ENCODE peak calls at places on chromosomes 3 and 15, in six cellular contexts. E, M, L, N, D and B are unnamed samples.

GRCh38 chr3:190305406-190305805 is 16.8 kb downstream of the CLDN1 start:
- DNase-seq in L (no peak), N (no peak), M (no peak), E (no peak), D (no peak), B (no peak)

GRCh38 chr15:27587810-27588209 is 511.3 kb downstream of the OCA2 start:
- DNase-seq in N (no peak), D (no peak), L (no peak), E (peak), M (peak), B (peak)

GRCh38 chr3:128878556-128879124 is 780 bp upstream of the ACAD9 start:
- DNase-seq in E (peak), L (no peak), D (peak), M (no peak), N (peak), B (peak)

GRCh38 chr3:135491478-135491877 is 474.1 kb upstream of the PPP2R3A start:
- DNase-seq in L (no peak), D (no peak), N (no peak), E (no peak), M (peak), B (no peak)

GRCh38 chr15:45790325-45790943 is 155.6 kb downstream of the SQOR start:
- DNase-seq in D (peak), N (peak), E (peak), M (no peak), L (peak), B (peak)

GRCh38 chr15:91717811-91718210 is 135.7 kb upstream of the SLCO3A1 start:
- DNase-seq in N (no peak), L (no peak), M (no peak), E (no peak), D (no peak), B (no peak)

GRCh38 chr3:149969945-149970715 is 565 bp downstream of the PFN2 start:
- DNase-seq in E (no peak), N (peak), L (peak), D (peak), M (peak), B (peak)

GRCh38 chr15:78695046-78695671 is 54.1 kb upstream of the CHRNB4 start:
- DNase-seq in N (no peak), E (no peak), L (no peak), D (no peak), M (no peak), B (no peak)

GRCh38 chr3:106552401-106553043 is 683.7 kb upstream of the CBLB start:
- DNase-seq in L (no peak), N (no peak), D (no peak), E (no peak), M (no peak), B (no peak)

GRCh38 chr3:155243512-155243921 is 50.0 kb downstream of the STRIT1 start:
- DNase-seq in N (no peak), L (no peak), M (no peak), D (no peak), E (no peak), B (no peak)

GRCh38 chr15:91126080-91126479 is 26.0 kb downstream of the SV2B start:
- DNase-seq in E (no peak), N (no peak), D (no peak), M (no peak), L (no peak), B (no peak)

GRCh38 chr3:44894485-44894884 is 20.1 kb downstream of the TGM4 start:
- DNase-seq in M (no peak), E (no peak), D (no peak), N (no peak), L (no peak), B (no peak)

GRCh38 chr3:94185753-94186152 is 122.9 kb downstream of the NSUN3 start:
- DNase-seq in N (no peak), L (no peak), M (no peak), D (no peak), E (no peak), B (no peak)

GRCh38 chr3:183537295-183537730 is 18.2 kb downstream of the KLHL6 start:
- DNase-seq in M (no peak), D (no peak), N (no peak), L (no peak), E (no peak), B (no peak)

GRCh38 chr15:60760646-60761504 is 281.9 kb upstream of the ICE2 start:
- DNase-seq in E (no peak), M (no peak), D (no peak), N (no peak), L (no peak), B (no peak)

GRCh38 chr3:94115482-94115881 is 52.6 kb downstream of the NSUN3 start:
- DNase-seq in N (peak), M (no peak), D (no peak), E (peak), L (peak), B (peak)

GRCh38 chr3:49779378-49780079 is 6.8 kb downstream of the IP6K1 start:
- DNase-seq in D (no peak), M (no peak), N (no peak), E (no peak), L (no peak), B (no peak)

GRCh38 chr3:107798381-107798780 is 275.6 kb downstream of the BBX start:
- DNase-seq in E (no peak), L (no peak), M (no peak), D (no peak), N (no peak), B (no peak)

GRCh38 chr3:62777130-62777529 is 98.1 kb downstream of the CADPS start:
- DNase-seq in D (no peak), N (no peak), M (no peak), L (no peak), E (no peak), B (no peak)

GRCh38 chr15:81108427-81108826 is 25.6 kb upstream of the CFAP161 start:
- DNase-seq in L (no peak), N (peak), M (no peak), D (no peak), E (peak), B (no peak)

GRCh38 chr3:78154521-78155186 is 1114.8 kb downstream of the ROBO2 start:
- DNase-seq in L (no peak), D (no peak), E (no peak), M (no peak), N (no peak), B (no peak)

GRCh38 chr3:55885721-55886120 is 398.6 kb upstream of the WNT5A start:
- DNase-seq in E (no peak), L (no peak), N (no peak), M (no peak), D (no peak), B (no peak)

GRCh38 chr3:10505050-10505790 is at the start of gene ATP2B2:
- DNase-seq in L (no peak), E (no peak), D (no peak), N (peak), M (peak), B (no peak)

GRCh38 chr3:194707176-194707575 is 21.5 kb downstream of the FAM43A start:
- DNase-seq in D (no peak), L (no peak), M (no peak), E (no peak), N (no peak), B (no peak)

GRCh38 chr3:58042947-58043707 is 34.9 kb downstream of the FLNB start:
- DNase-seq in D (no peak), N (no peak), M (no peak), L (no peak), E (no peak), B (no peak)

GRCh38 chr3:150372320-150373118 is 35.6 kb upstream of the TSC22D2 start:
- DNase-seq in E (no peak), L (no peak), M (no peak), D (peak), N (no peak), B (no peak)

GRCh38 chr3:26652157-26652556 is 29.6 kb downstream of the LRRC3B start:
- DNase-seq in M (no peak), D (no peak), L (no peak), N (no peak), E (no peak), B (no peak)

GRCh38 chr15:56038015-56038414 is 44.6 kb upstream of the NEDD4 start:
- DNase-seq in M (no peak), L (no peak), N (no peak), D (no peak), E (no peak), B (no peak)

GRCh38 chr3:192918275-192918588 is 576 bp upstream of the MB21D2 start:
- DNase-seq in N (no peak), D (no peak), E (no peak), L (no peak), M (no peak), B (no peak)

GRCh38 chr3:33218446-33219174 is at the start of gene SUSD5:
- DNase-seq in L (no peak), D (no peak), M (peak), E (no peak), N (peak), B (peak)

DNA sequence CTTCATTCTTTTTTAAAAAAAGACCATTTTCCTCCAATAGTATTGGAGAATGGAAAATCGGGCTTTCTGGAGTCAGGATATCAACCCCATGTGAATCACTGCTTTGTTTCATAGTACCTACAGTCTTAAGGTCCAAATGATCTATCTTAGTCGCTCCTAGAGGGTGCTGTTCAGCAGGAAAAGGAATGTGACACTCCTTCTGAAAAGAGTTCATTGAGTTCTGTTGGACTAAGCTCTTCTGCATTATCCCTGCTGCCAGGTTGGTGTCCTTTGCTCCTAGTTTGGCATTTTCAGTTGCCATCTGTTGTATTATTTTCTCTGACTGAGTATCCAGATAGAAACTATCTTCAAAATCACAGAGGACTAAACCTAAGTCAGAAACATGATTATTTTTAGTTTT is 57.2 kb downstream of the POLQ start:
- DNase-seq in D (no peak), L (no peak), M (no peak), E (peak), N (no peak), B (peak)
- TF ChIP-seq JUND in D (no peak), L (no peak), M (no peak), E (no peak), N (no peak), B (no peak)

DNA sequence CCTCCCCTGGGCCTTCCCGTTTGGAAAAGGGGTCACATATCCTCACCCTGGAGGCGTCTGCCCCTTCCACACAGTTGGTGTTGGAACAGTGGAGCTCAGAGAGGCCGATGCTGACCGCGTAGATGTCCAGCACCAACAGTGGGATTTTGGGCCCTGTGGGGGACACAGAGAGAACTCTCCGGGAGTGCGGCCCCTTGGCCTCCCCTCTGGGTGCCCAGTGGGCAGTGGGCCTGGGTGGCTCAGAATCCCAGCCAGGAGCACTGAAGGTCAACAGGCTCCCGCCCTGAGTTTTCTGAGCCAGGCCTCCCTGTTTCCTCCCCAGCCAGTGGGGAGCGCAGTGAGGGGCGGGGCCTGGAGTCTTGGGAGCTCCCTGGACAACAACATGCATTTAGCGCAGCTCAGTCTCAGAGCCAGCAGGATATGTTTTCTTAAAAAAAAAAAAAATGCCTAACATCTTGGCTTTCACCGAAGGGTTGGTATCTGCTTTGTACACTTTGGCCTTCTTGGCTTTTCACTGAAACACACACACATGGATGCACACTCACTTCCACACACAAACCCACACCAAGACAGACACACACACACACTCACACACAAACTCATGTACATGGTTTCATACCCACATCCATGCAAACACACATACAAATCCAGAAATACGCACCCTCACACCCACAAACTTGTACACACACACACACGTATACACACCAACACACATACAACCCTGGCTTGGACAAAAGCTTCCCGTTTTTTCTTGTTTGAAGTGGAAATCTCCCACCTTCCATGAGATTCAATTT is 562 bp upstream of the ISLR start:
- DNase-seq in M (no peak), N (peak), E (peak), L (no peak), D (no peak), B (no peak)
- TF ChIP-seq JUND in M (no peak), N (no peak), E (no peak), L (no peak), D (no peak), B (no peak)

DNA sequence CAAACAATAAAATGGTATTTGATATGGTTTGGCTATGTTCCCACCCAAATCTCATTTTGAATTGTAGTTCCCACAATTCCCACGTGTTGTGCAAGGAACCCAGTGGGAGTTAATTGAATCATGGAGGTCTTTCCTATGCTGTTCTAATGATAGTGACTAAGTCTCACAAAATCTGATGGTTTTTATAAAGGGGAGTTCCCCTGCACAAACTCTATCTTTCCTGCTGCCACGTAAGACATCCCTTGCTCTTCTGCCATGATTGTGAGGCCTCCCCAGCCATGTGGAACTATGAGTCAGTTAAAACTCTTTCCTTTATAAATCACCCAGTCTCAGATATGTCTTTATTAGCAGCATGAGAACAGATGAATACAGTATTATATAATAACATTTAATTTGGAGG is 15.4 kb upstream of the AADAC start:
- DNase-seq in E (no peak), D (no peak), M (no peak), N (no peak), L (no peak), B (no peak)
- TF ChIP-seq JUND in E (no peak), D (no peak), M (no peak), N (peak), L (no peak), B (no peak)

DNA sequence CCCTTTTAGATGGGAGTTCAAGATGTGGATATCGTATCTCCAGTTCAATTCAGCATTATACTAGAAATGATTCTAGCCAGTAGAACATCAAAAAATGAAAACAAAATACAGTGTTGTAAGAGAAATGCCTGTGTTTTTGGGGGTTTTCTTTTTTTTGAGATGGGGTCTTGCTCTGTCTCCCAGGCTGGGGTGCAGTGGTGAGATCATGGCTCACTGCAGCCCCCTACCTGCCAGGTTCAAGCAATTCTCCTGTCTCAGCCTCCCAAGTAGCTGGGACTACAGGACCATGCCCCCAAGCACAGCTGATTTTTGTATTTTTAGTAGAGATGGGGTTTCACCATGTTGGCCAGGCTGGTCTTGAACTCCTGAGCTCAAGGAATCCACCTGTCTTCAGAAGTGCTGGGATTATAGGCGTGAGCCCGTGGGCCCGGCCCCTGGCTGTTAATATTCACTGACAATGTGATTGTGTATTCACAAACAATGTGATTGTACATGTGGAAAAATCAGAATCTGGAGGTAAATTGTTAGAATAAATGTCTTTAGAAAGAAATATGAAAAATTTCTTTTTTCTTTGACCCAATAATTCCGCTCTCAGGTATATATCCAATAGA is 59.0 kb downstream of the ARIH1 start:
- DNase-seq in D (peak), L (no peak), N (no peak), E (peak), M (no peak), B (no peak)
- TF ChIP-seq JUND in D (no peak), L (no peak), N (no peak), E (no peak), M (no peak), B (no peak)

GRCh38 chr15:49236869-49237268 is 66.8 kb downstream of the GALK2 start:
- DNase-seq in N (no peak), L (no peak), E (no peak), D (no peak), M (no peak), B (no peak)

GRCh38 chr15:49238342-49238741 is 68.3 kb downstream of the GALK2 start:
- DNase-seq in L (no peak), D (no peak), M (no peak), E (no peak), N (peak), B (no peak)

GRCh38 chr15:49232407-49232806 is 62.4 kb downstream of the GALK2 start:
- DNase-seq in N (no peak), E (no peak), D (no peak), L (no peak), M (no peak), B (no peak)

GRCh38 chr15:49239105-49239504 is 69.1 kb downstream of the GALK2 start:
- DNase-seq in L (no peak), D (no peak), N (no peak), E (no peak), M (no peak), B (no peak)

DNA sequence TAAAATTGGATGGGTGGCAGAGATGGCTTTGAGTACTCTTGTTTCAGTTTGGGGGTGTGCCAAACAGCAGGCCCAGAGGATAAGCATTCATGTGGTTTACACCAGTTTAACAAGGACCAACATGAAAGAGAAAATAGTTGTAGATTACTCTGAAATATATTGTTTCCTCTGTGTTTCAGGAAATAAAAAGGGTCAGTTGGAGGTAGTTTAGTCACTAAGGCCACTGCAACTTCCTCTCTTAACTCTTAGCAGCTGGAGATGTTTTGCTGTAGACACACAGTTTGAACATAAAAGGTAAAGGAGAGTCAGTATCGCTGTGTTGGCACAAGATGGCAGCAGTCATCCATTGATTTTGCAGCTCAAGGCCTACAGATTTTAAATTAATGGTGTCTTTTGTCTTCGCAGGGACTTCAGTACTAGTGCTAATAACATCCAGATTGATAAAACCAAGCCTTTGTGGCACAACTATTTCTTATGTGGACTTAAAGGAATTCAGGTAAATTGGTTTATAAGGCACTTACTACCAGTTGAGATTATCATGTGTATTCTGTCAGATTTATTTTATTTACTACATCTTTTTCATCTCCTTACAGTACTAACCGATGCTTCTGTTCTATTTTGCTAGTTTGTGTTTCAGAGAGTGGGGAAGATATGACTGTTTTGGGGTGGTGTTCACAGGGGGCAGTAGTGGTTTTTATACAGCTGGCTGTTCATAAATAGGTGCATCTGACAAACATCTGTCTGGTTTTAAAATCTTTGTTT is 65.6 kb downstream of the GALK2 start:
- DNase-seq in L (peak), N (peak), D (peak), E (peak), M (peak), B (peak)
- TF ChIP-seq JUND in L (no peak), N (no peak), D (no peak), E (no peak), M (no peak), B (no peak)

GRCh38 chr3:160370987-160371857 is 27.8 kb downstream of the IFT80 start:
- DNase-seq in E (no peak), D (no peak), M (no peak), N (no peak), L (no peak), B (no peak)
- TF ChIP-seq JUND in E (no peak), D (no peak), M (no peak), N (no peak), L (no peak), B (no peak)

DNA sequence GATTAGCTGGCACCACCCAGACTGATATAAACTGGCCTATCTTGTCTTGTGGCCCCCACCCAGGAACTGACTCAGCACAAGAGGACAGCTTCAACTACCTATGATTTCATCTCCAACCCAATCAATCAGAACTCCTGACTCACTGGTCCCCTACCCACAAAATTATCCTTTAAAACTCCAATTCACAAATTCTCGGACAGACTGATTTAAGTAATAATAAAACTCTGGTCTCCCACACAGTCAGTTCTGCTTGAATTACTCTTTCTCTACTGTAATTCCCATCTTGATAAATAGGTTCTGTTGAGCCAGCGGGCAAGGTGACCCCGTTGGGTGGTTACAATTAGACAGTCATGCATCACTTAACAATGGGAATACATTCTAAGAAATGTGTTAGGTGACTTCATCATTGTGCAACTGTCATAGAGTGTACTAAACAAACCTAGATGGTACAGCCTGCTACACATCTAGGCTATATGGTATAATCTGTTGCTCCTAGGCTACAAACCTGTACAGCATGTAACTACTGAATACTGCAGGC is 48.1 kb upstream of the MAP4 start:
- DNase-seq in N (no peak), E (no peak), L (no peak), D (no peak), M (no peak), B (no peak)
- TF ChIP-seq JUND in N (no peak), E (no peak), L (no peak), D (no peak), M (no peak), B (no peak)